ENCODE peak calls at places on chromosomes 6 and 20, in four cellular contexts. A is heart left ventricle, O is ovary, C is A549. H is an unnamed sample.
A peak's percentile ranks its signal among the peaks of the same experiment; 100 is the strongest.

GRCh38 chr20:64102647-64103354 is 4.6 kb downstream of the NPBWR2 start:
- DNase-seq in A (peak; percentile 16), O (no peak), C (no peak), H (no peak)

GRCh38 chr6:148395583-148396101 is 53.0 kb downstream of the SASH1 start:
- DNase-seq in A (peak; percentile 55), O (no peak), C (no peak), H (peak; percentile 52)

GRCh38 chr6:111779660-111780059 is 93.6 kb downstream of the FYN start:
- DNase-seq in A (no peak), O (no peak), C (no peak), H (no peak)

GRCh38 chr6:11785449-11785951 is 6.9 kb upstream of the ADTRP start:
- DNase-seq in A (no peak), O (no peak), C (no peak), H (no peak)

GRCh38 chr6:46584586-46584985 is 68.0 kb downstream of the CYP39A1 start:
- DNase-seq in A (no peak), O (no peak), C (no peak), H (no peak)

GRCh38 chr6:38350882-38351281 is 288.8 kb downstream of the BTBD9 start:
- DNase-seq in A (no peak), O (no peak), C (no peak), H (no peak)

GRCh38 chr20:16397053-16397452 is 176.2 kb downstream of the KIF16B start:
- DNase-seq in A (peak; percentile 73), O (peak; percentile 92), C (no peak), H (peak; percentile 65)

GRCh38 chr6:87968435-87969278 is 79.0 kb upstream of the SPACA1 start:
- DNase-seq in A (no peak), O (no peak), C (no peak), H (no peak)

GRCh38 chr6:73516712-73517489 is 3.9 kb downstream of the EEF1A1 start:
- DNase-seq in A (no peak), O (no peak), C (no peak), H (no peak)

GRCh38 chr6:56033451-56033850 is 158.1 kb upstream of the BMP5 start:
- DNase-seq in A (no peak), O (no peak), C (no peak), H (no peak)

GRCh38 chr6:166716910-166717617 is 90.0 kb upstream of the RPS6KA2 start:
- DNase-seq in A (no peak), O (no peak), C (no peak), H (no peak)

GRCh38 chr20:12358006-12358654 is 440.4 kb downstream of the BTBD3 start:
- DNase-seq in A (no peak), O (no peak), C (peak; percentile 23), H (no peak)

GRCh38 chr6:72620866-72621242 is 1.0 kb upstream of the KCNQ5 start:
- DNase-seq in A (no peak), O (no peak), C (no peak), H (peak; percentile 25)

GRCh38 chr6:15427360-15428070 is 181.6 kb downstream of the JARID2 start:
- DNase-seq in A (no peak), O (no peak), C (no peak), H (no peak)

GRCh38 chr20:31719644-31720485 is 2.8 kb downstream of the BCL2L1 start:
- DNase-seq in A (no peak), O (no peak), C (peak; percentile 93), H (no peak)

GRCh38 chr6:90103056-90103793 is 193.4 kb downstream of the BACH2 start:
- DNase-seq in A (no peak), O (no peak), C (peak; percentile 9), H (no peak)

GRCh38 chr20:1184638-1185315 is at the start of gene TMEM74B:
- DNase-seq in A (no peak), O (no peak), C (no peak), H (no peak)

GRCh38 chr6:69936674-69937363 is 70.5 kb downstream of the COL19A1 start:
- DNase-seq in A (no peak), O (no peak), C (no peak), H (no peak)

GRCh38 chr6:28266962-28267694 is at the start of gene ZSCAN26:
- DNase-seq in A (peak; percentile 87), O (peak; percentile 86), C (peak; percentile 91), H (peak; percentile 64)
- TF ChIP-seq POLR2A in A (no peak), O (peak; percentile 37), C (peak; percentile 33), H (no peak)

GRCh38 chr20:49288784-49289696 is 11.2 kb upstream of the ZNFX1 start:
- DNase-seq in A (no peak), O (no peak), C (no peak), H (no peak)
- TF ChIP-seq POLR2A in A (no peak), O (no peak), C (no peak), H (no peak)

DNA sequence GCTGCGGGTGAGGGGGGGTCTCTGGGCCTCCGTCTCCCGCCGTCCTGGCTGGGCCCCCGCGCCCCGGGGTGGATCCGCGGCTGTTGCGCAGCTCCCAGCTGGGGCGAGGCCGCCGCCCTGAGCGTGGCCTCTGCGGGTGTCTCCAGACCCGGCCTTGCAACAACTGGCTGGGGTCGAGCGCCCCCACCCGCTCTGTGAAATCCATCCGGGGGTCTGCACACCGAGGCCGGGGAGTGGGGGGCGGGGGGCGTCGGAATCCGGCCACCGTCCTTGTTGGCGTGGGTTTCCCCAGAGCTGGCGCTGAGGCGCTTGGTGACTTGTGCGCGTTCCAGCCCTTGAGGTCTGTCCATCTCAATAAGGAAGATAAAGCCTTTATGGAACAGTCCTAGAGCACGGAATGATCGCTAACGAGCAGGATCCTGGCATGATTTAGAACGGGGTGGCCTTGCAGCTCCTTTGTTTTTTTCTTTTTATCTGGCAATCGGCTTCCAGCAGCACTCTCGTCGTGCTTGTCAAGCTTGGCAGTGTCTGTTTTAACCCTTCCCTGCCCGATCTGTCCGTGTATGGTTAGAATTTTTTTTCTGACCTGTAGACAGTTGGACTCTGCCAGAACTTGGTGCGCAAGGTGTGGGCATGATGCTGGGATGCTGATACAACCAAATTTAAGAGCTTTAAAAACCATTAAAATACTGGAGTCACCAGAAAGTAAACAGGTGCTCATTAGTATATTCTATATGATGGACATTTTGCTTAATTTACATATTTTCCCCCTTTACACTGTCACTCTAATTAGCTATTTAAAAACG is 675 bp downstream of the DSTN start:
- DNase-seq in A (peak; percentile 62), O (peak; percentile 75), C (peak; percentile 77), H (peak; percentile 11)
- TF ChIP-seq POLR2A in A (no peak), O (no peak), C (no peak), H (no peak)

GRCh38 chr6:10414766-10415592 is at the start of gene TFAP2A:
- DNase-seq in A (no peak), O (no peak), C (peak; percentile 80), H (no peak)
- TF ChIP-seq POLR2A in A (no peak), O (no peak), C (peak; percentile 39), H (no peak)

GRCh38 chr6:134750669-134751068 is 199.2 kb downstream of the ALDH8A1 start:
- DNase-seq in A (no peak), O (no peak), C (no peak), H (no peak)

GRCh38 chr6:134744301-134744700 is 205.6 kb downstream of the ALDH8A1 start:
- DNase-seq in A (no peak), O (no peak), C (no peak), H (no peak)

GRCh38 chr6:134748484-134748883 is 201.4 kb downstream of the ALDH8A1 start:
- DNase-seq in A (no peak), O (no peak), C (no peak), H (no peak)

GRCh38 chr6:134741193-134741521 is 208.7 kb downstream of the ALDH8A1 start:
- DNase-seq in A (no peak), O (no peak), C (no peak), H (no peak)

DNA sequence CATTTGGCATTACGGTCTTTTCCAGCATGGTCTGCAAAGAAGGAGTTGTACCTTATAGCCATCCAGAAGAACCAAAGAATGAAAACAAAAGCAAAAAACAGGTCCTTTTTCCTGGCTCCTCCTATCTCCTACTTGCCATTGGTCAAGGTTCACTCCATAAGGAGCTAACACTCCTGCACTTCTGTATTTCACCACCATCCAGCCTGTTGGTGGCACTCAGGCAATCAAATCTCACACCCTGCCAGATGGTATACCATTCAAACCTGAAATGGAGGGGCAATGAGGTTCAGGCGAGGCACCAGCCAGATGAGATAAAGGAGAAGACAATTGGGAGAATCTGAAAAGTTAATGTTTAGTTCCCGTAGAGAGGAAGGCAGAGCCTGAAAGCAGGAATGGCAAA is 203.8 kb downstream of the ALDH8A1 start:
- DNase-seq in A (no peak), O (no peak), C (no peak), H (no peak)
- TF ChIP-seq POLR2A in A (no peak), O (no peak), C (no peak), H (no peak)

DNA sequence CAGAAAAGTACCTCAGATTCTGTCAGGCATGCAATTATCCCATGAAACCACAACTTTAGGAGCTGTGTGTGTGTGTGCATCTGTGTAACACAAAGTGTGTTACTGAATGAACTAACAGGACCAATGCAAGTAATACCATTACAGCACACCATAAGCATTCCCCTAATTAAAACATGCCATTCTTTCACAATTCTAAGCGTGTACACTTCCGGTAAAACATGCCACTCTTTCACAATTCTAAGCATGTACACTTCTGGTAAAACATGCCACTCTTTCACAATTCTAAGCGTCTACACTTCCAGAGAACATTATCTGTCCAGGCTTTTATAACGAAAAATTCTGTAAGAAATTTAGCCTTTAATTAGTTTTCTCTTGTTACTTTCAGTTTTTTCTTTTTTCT is 238.2 kb downstream of the GMDS start:
- DNase-seq in A (no peak), O (no peak), C (no peak), H (no peak)
- TF ChIP-seq POLR2A in A (no peak), O (no peak), C (no peak), H (no peak)

DNA sequence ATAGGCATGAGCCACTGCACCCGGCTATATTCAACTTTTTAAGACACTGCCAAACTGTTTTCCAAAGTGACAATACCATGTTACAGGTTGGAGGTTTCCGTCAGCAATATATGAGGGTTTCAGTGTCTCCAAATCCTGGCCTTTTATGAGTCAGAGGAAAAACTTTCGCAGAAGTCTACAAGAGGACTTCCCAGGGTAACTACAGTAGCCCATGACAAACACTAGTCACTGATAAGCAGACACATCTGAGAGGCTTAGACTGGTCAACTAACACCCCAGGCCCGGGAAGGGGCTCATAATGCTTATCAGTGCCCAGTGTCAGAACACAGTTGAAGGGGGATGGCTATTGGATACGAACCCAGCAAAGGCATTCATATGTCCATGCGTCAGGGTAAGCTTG is 85.4 kb downstream of the SOX4 start:
- DNase-seq in A (no peak), O (no peak), C (peak; percentile 59), H (no peak)
- TF ChIP-seq POLR2A in A (no peak), O (no peak), C (no peak), H (no peak)

GRCh38 chr20:53608456-53609413 is 15.1 kb upstream of the ZNF217 start:
- DNase-seq in A (peak; percentile 23), O (peak; percentile 56), C (no peak), H (no peak)
- TF ChIP-seq POLR2A in A (no peak), O (no peak), C (no peak), H (no peak)

GRCh38 chr6:7173843-7174503 is 66.2 kb downstream of the RREB1 start:
- DNase-seq in A (no peak), O (no peak), C (no peak), H (no peak)
- TF ChIP-seq POLR2A in A (no peak), O (no peak), C (no peak), H (no peak)

H was measured in gastrocnemius medialis.